ENCODE peak calls at places on chromosomes 2 and 18, in ten cellular contexts. M is GM10248; T is HEK293T; P is chondrocyte; R is D341Med; F is iris pigment epithelial cell; L is BJ; I is renal cortical epithelial cell; B is CD8-positive, alpha-beta memory T cell; A is small intestine. V is an unnamed sample.

GRCh38 chr2:204533629-204534370 is 11.5 kb upstream of the PARD3B start:
- DNase-seq in M (no peak), T (no peak), P (no peak), R (no peak), F (no peak), L (peak), I (peak), B (no peak), A (peak), V (no peak)

GRCh38 chr2:132977812-132978529 is 308.0 kb upstream of the LYPD1 start:
- DNase-seq in M (no peak), T (no peak), P (no peak), R (no peak), F (peak), L (no peak), I (peak), B (no peak), A (no peak), V (no peak)

GRCh38 chr18:63299837-63300787 is 19.5 kb downstream of the BCL2 start:
- DNase-seq in M (peak), T (no peak), P (no peak), R (no peak), F (peak), L (no peak), I (peak), B (no peak), A (peak), V (no peak)

GRCh38 chr2:127606594-127607398 is 39.2 kb upstream of the GPR17 start:
- DNase-seq in M (no peak), T (no peak), P (peak), R (peak), F (no peak), L (no peak), I (no peak), B (no peak), A (no peak), V (peak)

GRCh38 chr2:12169721-12170120 is 423.3 kb downstream of the LPIN1 start:
- DNase-seq in M (no peak), T (no peak), P (no peak), R (no peak), F (peak), L (peak), I (peak), B (peak), A (no peak), V (no peak)

GRCh38 chr18:51437280-51438271 is 240.1 kb upstream of the MEX3C start:
- DNase-seq in M (no peak), T (no peak), P (no peak), R (no peak), F (no peak), L (no peak), I (no peak), B (no peak), A (peak), V (no peak)

GRCh38 chr2:215418064-215418963 is 17.6 kb downstream of the FN1 start:
- DNase-seq in M (no peak), T (no peak), P (no peak), R (no peak), F (no peak), L (no peak), I (peak), B (no peak), A (no peak), V (no peak)

GRCh38 chr2:237128026-237128703 is 42.5 kb downstream of the COPS8 start:
- DNase-seq in M (no peak), T (peak), P (no peak), R (no peak), F (peak), L (peak), I (peak), B (no peak), A (peak), V (no peak)

GRCh38 chr2:200987137-200987536 is 23.7 kb upstream of the ORC2 start:
- DNase-seq in M (no peak), T (no peak), P (no peak), R (no peak), F (no peak), L (no peak), I (no peak), B (no peak), A (no peak), V (no peak)

GRCh38 chr18:34491719-34492118 is 218.4 kb upstream of the DTNA start:
- DNase-seq in M (no peak), T (peak), P (no peak), R (no peak), F (no peak), L (no peak), I (no peak), B (no peak), A (no peak), V (no peak)

GRCh38 chr2:239244625-239245024 is 156.2 kb downstream of the HDAC4 start:
- DNase-seq in M (no peak), T (no peak), P (peak), R (no peak), F (no peak), L (no peak), I (no peak), B (no peak), A (no peak), V (no peak)

GRCh38 chr2:189829092-189829843 is 45.0 kb downstream of the PMS1 start:
- DNase-seq in M (no peak), T (no peak), P (no peak), R (no peak), F (no peak), L (no peak), I (no peak), B (no peak), A (no peak), V (no peak)

GRCh38 chr2:152657042-152657441 is 60.2 kb downstream of the PRPF40A start:
- DNase-seq in M (peak), T (no peak), P (no peak), R (no peak), F (no peak), L (no peak), I (peak), B (no peak), A (no peak), V (no peak)

GRCh38 chr2:173690349-173690748 is 274.8 kb downstream of the SP3 start:
- DNase-seq in M (no peak), T (no peak), P (no peak), R (no peak), F (no peak), L (no peak), I (peak), B (no peak), A (no peak), V (no peak)

GRCh38 chr2:125086313-125087184 is 1061.5 kb downstream of the CNTNAP5 start:
- DNase-seq in M (no peak), T (no peak), P (no peak), R (no peak), F (no peak), L (no peak), I (no peak), B (no peak), A (peak), V (no peak)

GRCh38 chr2:148391324-148391723 is 253.2 kb upstream of the EPC2 start:
- DNase-seq in M (no peak), T (no peak), P (no peak), R (no peak), F (peak), L (peak), I (no peak), B (no peak), A (no peak), V (no peak)

GRCh38 chr2:208134928-208135586 is 5.4 kb upstream of the CRYGC start:
- DNase-seq in M (no peak), T (no peak), P (no peak), R (no peak), F (no peak), L (no peak), I (no peak), B (peak), A (peak), V (no peak)

GRCh38 chr2:23399674-23400261 is 14.8 kb downstream of the KLHL29 start:
- DNase-seq in M (peak), T (no peak), P (no peak), R (no peak), F (no peak), L (no peak), I (no peak), B (no peak), A (no peak), V (no peak)

GRCh38 chr2:111662039-111662740 is 221.8 kb downstream of the ANAPC1 start:
- DNase-seq in M (no peak), T (no peak), P (no peak), R (no peak), F (peak), L (no peak), I (no peak), B (no peak), A (no peak), V (no peak)

GRCh38 chr2:54545700-54546450 is 89.7 kb downstream of the SPTBN1 start:
- DNase-seq in M (no peak), T (no peak), P (no peak), R (no peak), F (no peak), L (no peak), I (peak), B (no peak), A (peak), V (no peak)

GRCh38 chr2:113278812-113279139 is at the start of gene PAX8:
- DNase-seq in M (no peak), T (no peak), P (no peak), R (no peak), F (no peak), L (no peak), I (peak), B (no peak), A (no peak), V (no peak)

GRCh38 chr2:7419814-7420213 is 502.6 kb downstream of the RNF144A start:
- DNase-seq in M (no peak), T (no peak), P (no peak), R (no peak), F (no peak), L (no peak), I (no peak), B (no peak), A (no peak), V (no peak)

GRCh38 chr2:9665903-9666302 is 35.1 kb upstream of the YWHAQ start:
- DNase-seq in M (no peak), T (no peak), P (no peak), R (no peak), F (peak), L (peak), I (no peak), B (no peak), A (no peak), V (no peak)

GRCh38 chr2:10497797-10498251 is 49.7 kb upstream of the ODC1 start:
- DNase-seq in M (no peak), T (peak), P (no peak), R (no peak), F (peak), L (peak), I (peak), B (no peak), A (peak), V (peak)

GRCh38 chr2:134408791-134409190 is 154.9 kb downstream of the MGAT5 start:
- DNase-seq in M (no peak), T (no peak), P (no peak), R (no peak), F (peak), L (no peak), I (no peak), B (no peak), A (no peak), V (no peak)

GRCh38 chr2:8627692-8628085 is 54.2 kb upstream of the ID2 start:
- DNase-seq in M (no peak), T (no peak), P (peak), R (no peak), F (no peak), L (no peak), I (no peak), B (no peak), A (peak), V (no peak)

GRCh38 chr2:102366406-102367112 is 11.0 kb downstream of the IL18R1 start:
- DNase-seq in M (peak), T (no peak), P (no peak), R (no peak), F (no peak), L (no peak), I (no peak), B (peak), A (peak), V (no peak)

GRCh38 chr2:171217330-171217729 is 56.6 kb upstream of the TLK1 start:
- DNase-seq in M (no peak), T (no peak), P (no peak), R (no peak), F (no peak), L (no peak), I (no peak), B (no peak), A (no peak), V (no peak)

GRCh38 chr2:47849368-47849767 is 56.9 kb downstream of the FBXO11 start:
- DNase-seq in M (no peak), T (no peak), P (no peak), R (no peak), F (no peak), L (no peak), I (no peak), B (no peak), A (no peak), V (no peak)

GRCh38 chr18:74773171-74773624 is 175.5 kb downstream of the ZNF407 start:
- DNase-seq in M (peak), T (no peak), P (no peak), R (no peak), F (no peak), L (no peak), I (no peak), B (no peak), A (no peak), V (no peak)

GRCh38 chr2:230205034-230205433 is 14.8 kb downstream of the SP110 start:
- DNase-seq in M (no peak), T (no peak), P (no peak), R (no peak), F (no peak), L (no peak), I (peak), B (no peak), A (no peak), V (no peak)

GRCh38 chr2:221572821-221573429 is 821 bp upstream of the EPHA4 start:
- DNase-seq in M (peak), T (peak), P (no peak), R (peak), F (peak), L (no peak), I (no peak), B (no peak), A (peak), V (peak)

GRCh38 chr2:163157891-163158511 is 319.4 kb upstream of the KCNH7 start:
- DNase-seq in M (no peak), T (no peak), P (no peak), R (no peak), F (peak), L (no peak), I (peak), B (no peak), A (no peak), V (no peak)

GRCh38 chr18:12750076-12750707 is 47.4 kb downstream of the PSMG2 start:
- DNase-seq in M (no peak), T (no peak), P (no peak), R (no peak), F (no peak), L (no peak), I (no peak), B (peak), A (no peak), V (no peak)

GRCh38 chr2:205197468-205198129 is 484.7 kb upstream of the NRP2 start:
- DNase-seq in M (no peak), T (no peak), P (no peak), R (no peak), F (no peak), L (no peak), I (no peak), B (peak), A (no peak), V (no peak)

GRCh38 chr18:49206717-49207116 is 253.7 kb downstream of the DYM start:
- DNase-seq in M (no peak), T (no peak), P (no peak), R (no peak), F (peak), L (no peak), I (peak), B (no peak), A (no peak), V (no peak)

GRCh38 chr2:146481629-146482028 is 1363.2 kb upstream of the ACVR2A start:
- DNase-seq in M (no peak), T (no peak), P (no peak), R (no peak), F (peak), L (no peak), I (peak), B (no peak), A (no peak), V (no peak)

GRCh38 chr18:58569490-58569911 is 59.4 kb downstream of the ALPK2 start:
- DNase-seq in M (no peak), T (no peak), P (no peak), R (no peak), F (no peak), L (no peak), I (no peak), B (no peak), A (peak), V (no peak)